ENCODE peak calls at places on chromosomes 2 and 18, in five cellular contexts. L is right cardiac atrium, V is adrenal gland, O is left ventricle myocardium inferior, E is DND-41. B is an unnamed sample. For H3K9me3 and H3K4me1, the result is how much of the 10 kb centered on the place peaks cover.

GRCh38 chr2:10901160-10901559 is 10.6 kb upstream of the KCNF1 start:
- DNase-seq in L (no peak), V (no peak), O (no peak), E (no peak), B (no peak)

GRCh38 chr2:112800881-112801583 is 16.7 kb upstream of the IL1A start:
- DNase-seq in L (no peak), V (no peak), O (no peak), E (no peak), B (no peak)

GRCh38 chr2:177161741-177162440 is 50.7 kb upstream of the HNRNPA3 start:
- DNase-seq in L (no peak), V (peak), O (no peak), E (peak), B (no peak)

GRCh38 chr2:205411558-205411957 is 270.7 kb upstream of the NRP2 start:
- DNase-seq in L (peak), V (no peak), O (no peak), E (no peak), B (no peak)

GRCh38 chr18:58335223-58335622 is 291.2 kb downstream of the NEDD4L start:
- DNase-seq in L (no peak), V (no peak), O (no peak), E (no peak), B (no peak)

GRCh38 chr2:29260151-29260772 is 145.0 kb downstream of the CLIP4 start:
- DNase-seq in L (no peak), V (no peak), O (no peak), E (no peak), B (no peak)

GRCh38 chr2:34025196-34025595 is 426.1 kb upstream of the FAM98A start:
- DNase-seq in L (no peak), V (no peak), O (no peak), E (no peak), B (no peak)

GRCh38 chr18:7878265-7879173 is 311.4 kb downstream of the PTPRM start:
- DNase-seq in L (no peak), V (no peak), O (no peak), E (no peak), B (no peak)

GRCh38 chr2:223051580-223052375 is at the start of gene KCNE4:
- DNase-seq in L (peak), V (peak), O (no peak), E (no peak), B (no peak)

GRCh38 chr2:42086500-42086953 is 38.7 kb downstream of the PKDCC start:
- DNase-seq in L (peak), V (peak), O (no peak), E (peak), B (peak)

GRCh38 chr2:14544247-14544646 is 88.3 kb upstream of the LRATD1 start:
- DNase-seq in L (no peak), V (no peak), O (no peak), E (no peak), B (no peak)

GRCh38 chr2:15177103-15177502 is 384.0 kb downstream of the NBAS start:
- DNase-seq in L (no peak), V (no peak), O (no peak), E (peak), B (peak)

GRCh38 chr2:123993728-123994323 is 31.3 kb upstream of the CNTNAP5 start:
- DNase-seq in L (no peak), V (peak), O (no peak), E (peak), B (no peak)

GRCh38 chr2:204944927-204945326 is 399.7 kb downstream of the PARD3B start:
- DNase-seq in L (no peak), V (no peak), O (no peak), E (no peak), B (no peak)

GRCh38 chr2:140892429-140892828 is 1238.4 kb downstream of the LRP1B start:
- DNase-seq in L (no peak), V (no peak), O (no peak), E (no peak), B (no peak)

GRCh38 chr2:16279201-16279570 is 338.8 kb downstream of the MYCN start:
- DNase-seq in L (no peak), V (no peak), O (no peak), E (no peak), B (no peak)

GRCh38 chr18:44835555-44836156 is 155.0 kb downstream of the SETBP1 start:
- DNase-seq in L (peak), V (no peak), O (no peak), E (no peak), B (no peak)

GRCh38 chr18:77145364-77145901 is 12.8 kb upstream of the MBP start:
- DNase-seq in L (no peak), V (no peak), O (no peak), E (no peak), B (no peak)

GRCh38 chr2:114610677-114611076 is 168.2 kb downstream of the DPP10 start:
- DNase-seq in L (peak), V (no peak), O (no peak), E (no peak), B (no peak)

GRCh38 chr2:109435866-109436634 is 177.7 kb downstream of the SEPTIN10 start:
- DNase-seq in L (peak), V (peak), O (peak), E (no peak), B (no peak)

GRCh38 chr2:1649871-1650473 is 94.3 kb downstream of the PXDN start:
- DNase-seq in L (no peak), V (no peak), O (no peak), E (no peak), B (no peak)

GRCh38 chr2:44579837-44580230 is 218.1 kb downstream of the CAMKMT start:
- DNase-seq in L (no peak), V (no peak), O (no peak), E (no peak), B (no peak)

GRCh38 chr2:158459161-158460003 is 2.6 kb downstream of the PKP4 start:
- DNase-seq in L (no peak), V (no peak), O (no peak), E (no peak), B (no peak)

GRCh38 chr2:68099260-68099659 is 36.5 kb upstream of the C1D start:
- DNase-seq in L (no peak), V (no peak), O (no peak), E (no peak), B (no peak)

GRCh38 chr2:45884126-45884525 is 232.7 kb downstream of the PRKCE start:
- DNase-seq in L (no peak), V (no peak), O (no peak), E (no peak), B (no peak)

GRCh38 chr2:187075106-187076070 is 226.4 kb upstream of the ZSWIM2 start:
- DNase-seq in L (no peak), V (peak), O (peak), E (no peak), B (no peak)

GRCh38 chr2:10498525-10499274 is 50.6 kb upstream of the ODC1 start:
- DNase-seq in L (no peak), V (no peak), O (no peak), E (no peak), B (no peak)

GRCh38 chr18:21433436-21433835 is 167.1 kb downstream of the ESCO1 start:
- DNase-seq in L (no peak), V (no peak), O (no peak), E (no peak), B (no peak)

DNA sequence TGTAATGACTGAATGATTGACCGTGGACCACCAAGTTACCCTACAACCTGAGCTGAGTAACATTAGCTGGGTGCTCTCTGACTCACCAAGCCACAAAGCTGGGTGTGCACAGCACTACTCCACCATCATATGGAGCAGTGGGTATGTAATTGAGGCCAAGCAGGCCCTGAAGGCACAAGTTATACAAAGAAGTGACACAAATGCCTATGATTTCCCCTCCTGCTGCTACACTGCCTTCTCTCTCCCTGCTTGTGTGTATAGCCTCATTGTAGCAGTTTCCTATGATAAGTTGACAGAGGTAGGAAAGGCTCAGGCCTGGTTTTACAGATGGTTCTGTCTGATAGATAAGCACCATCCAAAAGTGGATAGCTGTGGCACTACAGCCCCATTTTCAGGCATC is 1327.2 kb upstream of the DDX18 start:
- DNase-seq in L (no peak), V (no peak), O (no peak), E (no peak), B (no peak)
- H3K9me3 ChIP-seq in L (under half), V (under half), O (under half), E (under half), B (under half)

GRCh38 chr2:197208841-197209240 is 101.7 kb downstream of the ANKRD44 start:
- DNase-seq in L (no peak), V (no peak), O (no peak), E (no peak), B (peak)

GRCh38 chr2:197209274-197209673 is 101.3 kb downstream of the ANKRD44 start:
- DNase-seq in L (no peak), V (no peak), O (no peak), E (no peak), B (no peak)

GRCh38 chr2:197208029-197208428 is 102.6 kb downstream of the ANKRD44 start:
- DNase-seq in L (no peak), V (no peak), O (no peak), E (no peak), B (no peak)

GRCh38 chr2:197207106-197207505 is 103.5 kb downstream of the ANKRD44 start:
- DNase-seq in L (no peak), V (no peak), O (no peak), E (no peak), B (no peak)

DNA sequence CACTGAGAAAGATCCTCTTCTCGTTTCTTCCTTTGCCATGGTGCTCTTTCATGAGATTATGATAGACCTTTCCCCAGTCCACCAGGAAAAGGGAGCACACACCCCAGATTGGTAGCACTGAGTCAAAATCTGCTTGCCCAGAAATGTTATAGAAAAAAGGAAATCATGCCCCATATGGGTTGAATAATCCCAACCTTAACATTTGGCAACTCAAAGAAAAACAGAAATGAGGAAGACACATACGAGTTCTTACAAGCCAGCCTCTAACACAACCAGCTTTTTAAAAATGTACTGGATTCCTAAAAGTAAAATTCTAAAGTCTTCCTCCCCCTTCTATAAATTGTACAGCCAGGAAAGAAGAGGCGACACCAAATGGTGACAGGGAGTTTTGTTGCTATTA is 103.0 kb downstream of the ANKRD44 start:
- DNase-seq in L (no peak), V (no peak), O (no peak), E (no peak), B (no peak)
- H3K27ac ChIP-seq in L (no peak), V (no peak), O (no peak), E (no peak), B (no peak)

DNA sequence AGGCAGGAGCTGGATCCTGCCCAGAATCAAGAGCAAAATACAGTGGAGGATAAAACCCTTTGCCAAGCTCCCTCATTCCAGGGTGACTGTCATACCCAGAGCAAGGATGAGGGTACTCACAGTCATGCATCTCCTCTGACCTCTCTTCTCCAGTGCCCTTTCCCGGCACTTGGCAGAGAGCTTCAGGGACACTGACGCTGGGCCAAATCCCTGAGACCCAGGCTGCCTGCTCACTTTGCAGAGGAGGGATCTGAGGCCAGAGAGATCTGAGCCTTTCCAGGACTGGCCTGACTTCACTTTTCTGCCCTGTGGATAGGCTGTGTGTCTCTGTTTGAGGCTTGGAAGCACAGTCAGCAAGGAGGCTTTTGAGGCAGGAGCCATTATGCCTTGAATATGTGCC is 330.0 kb downstream of the CELF4 start:
- DNase-seq in L (no peak), V (peak), O (peak), E (no peak), B (no peak)
- H3K4me1 ChIP-seq in L (under half), V (under half), O (under half), E (under half), B (under half)

GRCh38 chr2:240637116-240637900 is 12.0 kb downstream of the GPR35 start:
- DNase-seq in L (peak), V (no peak), O (peak), E (no peak), B (no peak)

GRCh38 chr2:240635116-240635997 is 10.1 kb downstream of the GPR35 start:
- DNase-seq in L (no peak), V (peak), O (peak), E (no peak), B (no peak)

GRCh38 chr2:240635998-240636547 is 10.8 kb downstream of the GPR35 start:
- DNase-seq in L (peak), V (peak), O (peak), E (no peak), B (no peak)

GRCh38 chr2:240637901-240638175 is 12.6 kb downstream of the GPR35 start:
- DNase-seq in L (no peak), V (no peak), O (peak), E (no peak), B (no peak)

DNA sequence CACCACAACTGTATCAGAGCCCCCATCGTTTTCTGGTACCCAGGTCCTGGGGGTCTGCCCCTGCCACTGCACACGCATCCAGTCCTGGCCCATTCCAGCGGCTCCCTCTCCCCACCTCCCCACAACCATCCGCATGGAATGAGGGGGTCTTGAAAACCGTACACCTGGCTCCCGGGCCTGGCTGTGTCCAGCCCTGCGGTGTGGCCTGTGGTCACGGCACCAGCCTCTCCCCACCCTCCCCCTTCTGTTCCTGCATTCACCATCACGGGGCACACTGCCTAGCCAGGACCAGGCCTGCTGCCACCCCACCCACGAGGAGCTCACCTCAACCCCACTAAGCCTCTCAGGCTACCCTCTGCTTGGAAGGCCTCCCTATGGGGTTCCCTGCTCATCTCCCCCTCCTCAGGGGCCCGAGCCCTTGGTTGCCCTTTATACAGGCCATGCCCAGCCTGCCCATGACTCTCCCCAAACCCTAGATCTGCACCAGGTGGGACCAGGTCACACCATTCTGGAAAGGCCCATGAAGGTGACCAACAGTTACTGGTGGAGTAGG is 11.4 kb downstream of the GPR35 start:
- DNase-seq in L (peak), V (peak), O (peak), E (no peak), B (no peak)
- H3K9me3 ChIP-seq in L (under half), V (under half), O (under half), E (under half), B (under half)

GRCh38 chr2:88176352-88176952 is 6.3 kb downstream of the THNSL2 start:
- DNase-seq in L (no peak), V (no peak), O (no peak), E (no peak), B (no peak)

GRCh38 chr2:88172882-88173281 is 2.7 kb downstream of the THNSL2 start:
- DNase-seq in L (peak), V (no peak), O (no peak), E (no peak), B (no peak)

GRCh38 chr2:88170472-88170892 is 336 bp downstream of the THNSL2 start:
- DNase-seq in L (no peak), V (no peak), O (no peak), E (no peak), B (no peak)

GRCh38 chr2:88167740-88168139 is 2.4 kb upstream of the THNSL2 start:
- DNase-seq in L (no peak), V (no peak), O (no peak), E (no peak), B (no peak)

DNA sequence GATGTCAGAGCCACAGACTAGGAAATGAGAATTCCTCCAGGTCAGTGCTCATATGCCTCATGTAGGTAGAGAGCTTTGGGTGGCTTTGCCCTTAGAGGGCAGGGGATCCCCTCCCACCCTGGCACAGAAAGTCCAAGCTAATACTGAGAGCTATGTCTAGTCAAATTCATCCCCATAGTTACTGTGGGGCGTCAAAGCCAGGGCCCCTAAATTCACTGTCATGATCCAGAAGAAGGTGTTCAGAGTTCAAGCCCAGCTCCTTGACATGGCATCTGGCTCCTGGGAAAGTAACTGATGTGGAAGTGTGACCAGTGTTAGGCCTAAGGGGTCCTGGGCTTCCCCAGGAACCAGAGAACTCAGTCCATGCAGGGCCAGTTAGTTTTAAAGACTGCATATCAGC is 1.8 kb downstream of the THNSL2 start:
- DNase-seq in L (no peak), V (no peak), O (no peak), E (no peak), B (no peak)
- H3K27ac ChIP-seq in L (no peak), V (no peak), O (no peak), E (no peak), B (no peak)

GRCh38 chr2:105809099-105809473 is 64.4 kb downstream of the NCK2 start:
- DNase-seq in L (no peak), V (no peak), O (no peak), E (no peak), B (no peak)

GRCh38 chr2:105812180-105813044 is 67.7 kb downstream of the NCK2 start:
- DNase-seq in L (peak), V (peak), O (peak), E (no peak), B (no peak)

GRCh38 chr2:105806994-105807393 is 62.3 kb downstream of the NCK2 start:
- DNase-seq in L (no peak), V (no peak), O (no peak), E (no peak), B (no peak)

GRCh38 chr2:105809723-105810122 is 65.0 kb downstream of the NCK2 start:
- DNase-seq in L (no peak), V (no peak), O (no peak), E (no peak), B (no peak)

DNA sequence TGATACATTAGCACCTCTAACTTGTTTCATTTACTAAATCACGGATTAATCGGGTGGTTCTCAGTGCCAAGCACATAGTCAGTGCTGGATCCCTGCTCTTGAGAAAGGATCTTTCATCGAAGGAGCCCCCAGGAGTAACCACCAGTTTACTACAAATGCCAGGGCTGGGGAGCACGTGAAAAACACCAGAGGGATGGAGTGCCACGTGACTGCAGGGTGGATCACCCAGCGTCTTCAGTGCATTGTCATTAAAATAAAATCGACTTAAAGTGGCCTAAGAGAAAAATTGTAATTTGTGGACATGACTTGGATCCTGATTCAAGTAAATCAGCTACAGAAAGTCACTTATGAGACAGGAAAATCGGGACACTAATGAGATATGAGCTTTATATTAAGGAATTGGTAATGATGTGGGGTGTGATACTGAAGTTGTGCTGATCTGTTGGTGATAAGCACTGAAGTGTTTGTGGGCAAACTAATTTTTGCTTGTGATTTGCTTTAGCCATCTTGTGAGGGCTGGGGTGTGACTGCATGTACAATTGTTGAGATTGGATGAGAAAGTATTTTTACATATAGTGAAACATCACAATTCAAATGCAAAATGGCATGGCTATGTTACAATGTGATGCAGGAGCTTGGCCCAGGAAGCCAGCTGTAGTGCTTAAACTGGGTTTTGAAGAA is 63.8 kb downstream of the NCK2 start:
- DNase-seq in L (no peak), V (no peak), O (no peak), E (no peak), B (no peak)
- H3K4me1 ChIP-seq in L (under half), V (under half), O (half or more), E (under half), B (half or more)